ENCODE peak calls at places on chromosomes 16 and 17, in six cellular contexts. A, D, M, W, B and Z are unnamed samples.
A peak's percentile ranks its signal among the peaks of the same experiment; 100 is the strongest.

GRCh38 chr17:57048096-57048495 is 37.0 kb upstream of the AKAP1 start:
- DNase-seq in A (no peak), D (no peak), M (no peak), W (no peak), B (no peak), Z (no peak)

GRCh38 chr17:38660097-38661026 is 14.4 kb downstream of the EPOP start:
- DNase-seq in A (no peak), D (no peak), M (no peak), W (no peak), B (no peak), Z (peak; percentile 63)

GRCh38 chr16:69064789-69065313 is 40.6 kb upstream of the HAS3 start:
- DNase-seq in A (no peak), D (no peak), M (peak; percentile 46), W (no peak), B (no peak), Z (no peak)

GRCh38 chr16:85382717-85383118 is 230.4 kb upstream of the GSE1 start:
- DNase-seq in A (no peak), D (no peak), M (peak; percentile 30), W (no peak), B (no peak), Z (peak; percentile 31)

GRCh38 chr16:85650864-85651811 is 37.6 kb downstream of the GINS2 start:
- DNase-seq in A (no peak), D (no peak), M (peak; percentile 78), W (no peak), B (no peak), Z (no peak)

GRCh38 chr16:81466351-81466960 is 21.8 kb downstream of the CMIP start:
- DNase-seq in A (no peak), D (no peak), M (no peak), W (no peak), B (no peak), Z (no peak)

GRCh38 chr17:1965556-1966273 is 59.4 kb downstream of the RTN4RL1 start:
- DNase-seq in A (no peak), D (no peak), M (no peak), W (no peak), B (no peak), Z (no peak)

GRCh38 chr17:77306790-77307478 is 166.2 kb downstream of the SEC14L1 start:
- DNase-seq in A (no peak), D (no peak), M (peak; percentile 40), W (no peak), B (peak; percentile 92), Z (no peak)

GRCh38 chr17:68759002-68759342 is 157.8 kb upstream of the FAM20A start:
- DNase-seq in A (no peak), D (no peak), M (no peak), W (no peak), B (peak; percentile 59), Z (no peak)

GRCh38 chr17:59848778-59849177 is 44.0 kb downstream of the TUBD1 start:
- DNase-seq in A (no peak), D (peak; percentile 71), M (peak; percentile 80), W (no peak), B (peak; percentile 75), Z (peak; percentile 90)

GRCh38 chr16:50763211-50763610 is 21.3 kb downstream of the CYLD start:
- DNase-seq in A (no peak), D (no peak), M (no peak), W (no peak), B (no peak), Z (no peak)

GRCh38 chr16:55563797-55564196 is 2.7 kb upstream of the CAPNS2 start:
- DNase-seq in A (no peak), D (no peak), M (no peak), W (no peak), B (no peak), Z (no peak)

GRCh38 chr16:24769806-24770205 is 40.4 kb downstream of the TNRC6A start:
- DNase-seq in A (no peak), D (no peak), M (no peak), W (no peak), B (no peak), Z (no peak)

GRCh38 chr16:88384222-88385111 is 1.7 kb downstream of the ZNF469 start:
- DNase-seq in A (no peak), D (no peak), M (peak; percentile 29), W (no peak), B (no peak), Z (peak; percentile 28)

GRCh38 chr17:34151081-34151480 is 104.0 kb upstream of the CCL2 start:
- DNase-seq in A (no peak), D (no peak), M (no peak), W (no peak), B (no peak), Z (no peak)